ENCODE peak calls at places on chromosome 9, in seven cellular contexts. Q is iris pigment epithelial cell, Z is T-cell, S is GM23338, N is GM20000, H is DMS79 treated with DMSO at 0.1 percent for 48 hours, I is substantia nigra. U is an unnamed sample.

GRCh38 chr9:129026442-129027223 is 1.5 kb downstream of the SH3GLB2 start:
- DNase-seq in Q (peak), Z (no peak), S (peak), N (no peak), H (peak), I (no peak), U (no peak)

GRCh38 chr9:7976167-7976755 is 176.7 kb upstream of the DMAC1 start:
- DNase-seq in Q (no peak), Z (peak), S (no peak), N (peak), H (no peak), I (no peak), U (no peak)

GRCh38 chr9:127188396-127188795 is 66.0 kb upstream of the ANGPTL2 start:
- DNase-seq in Q (no peak), Z (no peak), S (no peak), N (no peak), H (no peak), I (no peak), U (no peak)

GRCh38 chr9:75911390-75911789 is 20.9 kb downstream of the PCSK5 start:
- DNase-seq in Q (no peak), Z (no peak), S (no peak), N (no peak), H (no peak), I (no peak), U (no peak)

GRCh38 chr9:88535226-88535931 is 401 bp downstream of the NXNL2 start:
- DNase-seq in Q (peak), Z (no peak), S (peak), N (no peak), H (peak), I (no peak), U (no peak)

GRCh38 chr9:131045300-131046092 is 36.5 kb downstream of the LAMC3 start:
- DNase-seq in Q (peak), Z (peak), S (no peak), N (no peak), H (no peak), I (no peak), U (no peak)

GRCh38 chr9:37511715-37512010 is 25.9 kb downstream of the POLR1E start:
- DNase-seq in Q (no peak), Z (no peak), S (no peak), N (no peak), H (no peak), I (no peak), U (no peak)

GRCh38 chr9:103985082-103985481 is 109.0 kb upstream of the SMC2 start:
- DNase-seq in Q (no peak), Z (no peak), S (no peak), N (no peak), H (no peak), I (no peak), U (no peak)

GRCh38 chr9:136762915-136763648 is 1.2 kb downstream of the LCN15 start:
- DNase-seq in Q (no peak), Z (peak), S (peak), N (peak), H (no peak), I (no peak), U (no peak)

GRCh38 chr9:130971294-130971849 is 32.3 kb upstream of the FIBCD1 start:
- DNase-seq in Q (no peak), Z (no peak), S (no peak), N (no peak), H (no peak), I (no peak), U (no peak)

GRCh38 chr9:129317179-129318011 is 139.3 kb upstream of the IER5L start:
- DNase-seq in Q (peak), Z (no peak), S (peak), N (no peak), H (no peak), I (no peak), U (no peak)

GRCh38 chr9:134178781-134179551 is 14.6 kb upstream of the RNU6ATAC start:
- DNase-seq in Q (no peak), Z (no peak), S (no peak), N (no peak), H (no peak), I (no peak), U (no peak)

GRCh38 chr9:70979971-70980370 is 141.4 kb downstream of the TRPM3 start:
- DNase-seq in Q (peak), Z (no peak), S (no peak), N (no peak), H (no peak), I (no peak), U (no peak)

GRCh38 chr9:1637401-1637800 is 377.7 kb upstream of the SMARCA2 start:
- DNase-seq in Q (no peak), Z (no peak), S (peak), N (no peak), H (no peak), I (no peak), U (no peak)

GRCh38 chr9:128707446-128707845 is 5.1 kb downstream of the PKN3 start:
- DNase-seq in Q (no peak), Z (no peak), S (no peak), N (no peak), H (no peak), I (no peak), U (no peak)

GRCh38 chr9:127817881-127818434 is 15.3 kb downstream of the FPGS start:
- DNase-seq in Q (no peak), Z (no peak), S (no peak), N (no peak), H (no peak), I (no peak), U (no peak)

GRCh38 chr9:124320062-124320973 is 62.6 kb downstream of the NEK6 start:
- DNase-seq in Q (peak), Z (peak), S (peak), N (peak), H (no peak), I (no peak), U (no peak)

GRCh38 chr9:116951588-116952433 is 264.7 kb downstream of the TRIM32 start:
- DNase-seq in Q (peak), Z (no peak), S (no peak), N (peak), H (no peak), I (no peak), U (no peak)

GRCh38 chr9:36470891-36471290 is 70.8 kb upstream of the RNF38 start:
- DNase-seq in Q (peak), Z (peak), S (no peak), N (peak), H (no peak), I (no peak), U (no peak)

GRCh38 chr9:84860423-84861115 is 191.0 kb downstream of the NTRK2 start:
- DNase-seq in Q (no peak), Z (no peak), S (no peak), N (no peak), H (no peak), I (no peak), U (no peak)

U was measured in SK-N-MC.